ENCODE peak calls at places on chromosomes 5 and 9, in four cellular contexts. F is adrenal gland, H is A549, R is AG04450. A is an unnamed sample.

GRCh38 chr9:114271556-114272510 is 51.1 kb upstream of the ORM1 start:
- DNase-seq in F (peak; percentile 53), H (no peak), R (no peak), A (peak; percentile 53)

GRCh38 chr5:32217886-32218396 is 43.8 kb upstream of the GOLPH3 start:
- DNase-seq in F (no peak), H (no peak), R (no peak), A (peak; percentile 33)

GRCh38 chr9:130780865-130781504 is 54.1 kb upstream of the ABL1 start:
- DNase-seq in F (peak; percentile 65), H (peak; percentile 62), R (peak; percentile 85), A (peak; percentile 99)

GRCh38 chr9:18566125-18566524 is 92.2 kb downstream of the ADAMTSL1 start:
- DNase-seq in F (no peak), H (no peak), R (no peak), A (peak; percentile 78)

GRCh38 chr5:170434953-170435605 is 45.9 kb upstream of the KCNMB1 start:
- DNase-seq in F (peak; percentile 58), H (peak; percentile 53), R (peak; percentile 23), A (peak; percentile 66)

GRCh38 chr9:130319944-130320696 is 54.6 kb downstream of the HMCN2 start:
- DNase-seq in F (no peak), H (no peak), R (no peak), A (no peak)

GRCh38 chr9:124716795-124717194 is 54.3 kb downstream of the NR6A1 start:
- DNase-seq in F (no peak), H (no peak), R (no peak), A (no peak)

GRCh38 chr9:89026878-89027277 is 35.6 kb downstream of the S1PR3 start:
- DNase-seq in F (no peak), H (no peak), R (no peak), A (peak; percentile 77)

GRCh38 chr5:107303163-107303562 is 367.6 kb downstream of the EFNA5 start:
- DNase-seq in F (no peak), H (no peak), R (no peak), A (no peak)

GRCh38 chr9:95131023-95131943 is 186.2 kb downstream of the FANCC start:
- DNase-seq in F (peak; percentile 63), H (peak; percentile 72), R (peak; percentile 32), A (peak; percentile 73)

GRCh38 chr9:27303219-27303618 is 6.3 kb upstream of the EQTN start:
- DNase-seq in F (peak; percentile 17), H (peak; percentile 5), R (no peak), A (peak; percentile 6)

GRCh38 chr9:22157271-22157670 is 148.2 kb upstream of the CDKN2B start:
- DNase-seq in F (no peak), H (no peak), R (no peak), A (no peak)

GRCh38 chr9:90546200-90546599 is 96.4 kb downstream of the DIRAS2 start:
- DNase-seq in F (no peak), H (no peak), R (peak; percentile 53), A (peak; percentile 33)

GRCh38 chr5:176533894-176534611 is 3.1 kb downstream of the RNF44 start:
- DNase-seq in F (peak; percentile 57), H (peak; percentile 51), R (no peak), A (no peak)

GRCh38 chr5:119515192-119515591 is 62.9 kb downstream of the HSD17B4 start:
- DNase-seq in F (no peak), H (no peak), R (no peak), A (peak; percentile 45)

GRCh38 chr5:18799482-18800128 is 1165.3 kb downstream of the TAF11L14 start:
- DNase-seq in F (no peak), H (no peak), R (no peak), A (no peak)

GRCh38 chr9:86794356-86795046 is 152.8 kb downstream of the GAS1 start:
- DNase-seq in F (no peak), H (no peak), R (peak; percentile 50), A (peak; percentile 82)

GRCh38 chr5:17411436-17411835 is 86.6 kb upstream of the TAF11L2 start:
- DNase-seq in F (no peak), H (no peak), R (no peak), A (peak; percentile 29)

GRCh38 chr5:175825906-175826305 is 45.5 kb upstream of the CPLX2 start:
- DNase-seq in F (no peak), H (no peak), R (no peak), A (no peak)

GRCh38 chr5:6261668-6262067 is 116.7 kb downstream of the MED10 start:
- DNase-seq in F (peak; percentile 56), H (no peak), R (no peak), A (no peak)

GRCh38 chr9:114694719-114695269 is 12.8 kb upstream of the TEX48 start:
- DNase-seq in F (no peak), H (no peak), R (no peak), A (no peak)

GRCh38 chr9:33778700-33779351 is 16.5 kb upstream of the PRSS3 start:
- DNase-seq in F (peak; percentile 36), H (peak; percentile 67), R (no peak), A (peak; percentile 76)

GRCh38 chr5:140228364-140228837 is 53.4 kb downstream of the CYSTM1 start:
- DNase-seq in F (no peak), H (no peak), R (no peak), A (no peak)

GRCh38 chr9:117094493-117094892 is 320.4 kb downstream of the ASTN2 start:
- DNase-seq in F (no peak), H (no peak), R (no peak), A (peak; percentile 44)

GRCh38 chr9:107312651-107313050 is 29.6 kb downstream of the RAD23B start:
- DNase-seq in F (no peak), H (no peak), R (peak; percentile 23), A (peak; percentile 24)

GRCh38 chr5:157160001-157160400 is 6.1 kb downstream of the GARIN3 start:
- DNase-seq in F (no peak), H (no peak), R (no peak), A (no peak)

GRCh38 chr5:74934949-74935751 is 69.0 kb upstream of the FAM169A start:
- DNase-seq in F (peak; percentile 17), H (no peak), R (no peak), A (peak; percentile 36)

GRCh38 chr5:57598756-57599155 is 116.1 kb upstream of the ACTBL2 start:
- DNase-seq in F (no peak), H (peak; percentile 10), R (peak; percentile 65), A (peak; percentile 60)

GRCh38 chr9:33817327-33818166 is 587 bp downstream of the UBE2R2 start:
- DNase-seq in F (peak; percentile 71), H (peak; percentile 83), R (no peak), A (peak; percentile 75)

GRCh38 chr9:80146466-80146865 is 574.7 kb downstream of the TLE4 start:
- DNase-seq in F (no peak), H (no peak), R (no peak), A (no peak)

GRCh38 chr5:104734046-104734445 is 1171.5 kb upstream of the NUDT12 start:
- DNase-seq in F (no peak), H (no peak), R (no peak), A (no peak)
- TF ChIP-seq CTCF in F (no peak), H (no peak), R (no peak), A (no peak)

GRCh38 chr5:159864885-159865622 is 51.2 kb upstream of the ADRA1B start:
- DNase-seq in F (no peak), H (no peak), R (no peak), A (peak; percentile 79)
- H3K4me3 ChIP-seq in F (no peak overlapping the region), H (no peak overlapping the region), R (no peak overlapping the region), A (peak overlapping the region; percentile 38)

DNA sequence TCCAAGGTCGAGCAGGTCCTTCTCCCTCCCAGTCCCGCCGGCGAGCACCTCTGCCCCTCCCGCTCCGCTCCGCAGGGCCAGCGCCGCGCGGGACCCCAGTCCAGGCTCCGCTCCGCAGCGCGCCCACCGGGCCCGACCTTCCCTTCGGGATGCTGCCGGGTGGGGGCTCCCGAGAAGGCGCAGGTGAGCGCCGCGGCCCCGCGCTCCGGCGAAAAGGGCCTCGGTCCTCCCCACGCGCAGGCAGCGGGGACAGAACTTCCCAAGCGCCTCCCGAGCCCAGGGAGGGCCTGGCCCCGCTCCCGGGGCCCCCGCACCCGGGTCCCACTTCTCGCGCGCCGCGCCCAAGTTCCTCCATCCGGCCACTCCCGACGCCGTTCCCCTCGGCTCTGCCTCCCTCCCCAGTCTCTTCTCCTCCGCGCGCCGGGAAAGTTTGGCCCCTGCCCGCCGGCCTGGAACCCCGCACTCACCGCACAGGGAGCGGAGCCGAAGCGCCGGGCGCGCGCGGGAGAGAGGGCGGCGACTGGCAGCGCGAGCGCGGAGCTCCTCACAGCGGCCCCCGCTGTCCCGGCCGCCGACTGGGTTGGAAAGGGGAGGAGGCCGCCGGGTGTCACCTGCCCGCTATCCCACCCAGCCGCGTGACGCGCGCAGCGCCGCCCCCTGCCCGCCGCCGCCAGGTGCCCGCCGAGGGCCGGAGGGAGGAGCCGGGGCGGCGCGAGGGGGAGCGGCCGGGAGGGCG is at the start of gene ELOVL7:
- DNase-seq in F (peak; percentile 56), H (peak; percentile 10), R (no peak), A (peak; percentile 7)
- TF ChIP-seq CTCF in F (no peak), H (peak; percentile 52), R (peak; percentile 32), A (no peak)

DNA sequence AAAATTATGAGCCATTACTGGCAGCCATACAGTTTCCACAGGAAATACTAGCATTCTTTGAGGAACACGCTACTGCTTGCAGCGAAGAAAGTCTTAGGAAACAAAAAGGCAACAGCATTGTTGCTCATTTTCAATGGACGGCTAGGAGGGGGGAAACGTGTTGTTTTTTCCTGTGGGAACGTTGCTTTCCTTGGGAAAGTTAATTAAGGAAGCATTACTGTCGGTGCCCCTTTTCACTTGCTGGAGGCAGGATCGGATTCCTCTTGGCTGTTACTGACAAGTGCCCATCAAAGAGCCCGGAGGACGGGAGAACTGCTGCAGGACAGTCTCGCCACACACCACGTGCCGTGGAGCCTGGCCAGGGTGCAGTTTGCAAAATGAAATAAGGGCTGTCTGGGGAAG is 965 bp downstream of the SNCAIP start:
- DNase-seq in F (no peak), H (no peak), R (no peak), A (peak; percentile 56)
- H3K4me3 ChIP-seq in F (no peak overlapping the region), H (no peak overlapping the region), R (peak overlapping the region; percentile 75), A (peak overlapping the region; percentile 62)

GRCh38 chr5:136036293-136036911 is 7.6 kb downstream of the TGFBI start:
- DNase-seq in F (no peak), H (no peak), R (no peak), A (no peak)

GRCh38 chr5:136040746-136041415 is 12.1 kb downstream of the TGFBI start:
- DNase-seq in F (no peak), H (no peak), R (no peak), A (no peak)

GRCh38 chr5:136036991-136037705 is 8.4 kb downstream of the TGFBI start:
- DNase-seq in F (no peak), H (no peak), R (no peak), A (peak; percentile 66)

GRCh38 chr5:136038635-136039034 is 9.8 kb downstream of the TGFBI start:
- DNase-seq in F (no peak), H (no peak), R (peak; percentile 39), A (peak; percentile 56)

GRCh38 chr5:136039202-136039601 is 10.4 kb downstream of the TGFBI start:
- DNase-seq in F (no peak), H (no peak), R (no peak), A (no peak)
- TF ChIP-seq CTCF in F (no peak), H (no peak), R (peak; percentile 22), A (no peak)

DNA sequence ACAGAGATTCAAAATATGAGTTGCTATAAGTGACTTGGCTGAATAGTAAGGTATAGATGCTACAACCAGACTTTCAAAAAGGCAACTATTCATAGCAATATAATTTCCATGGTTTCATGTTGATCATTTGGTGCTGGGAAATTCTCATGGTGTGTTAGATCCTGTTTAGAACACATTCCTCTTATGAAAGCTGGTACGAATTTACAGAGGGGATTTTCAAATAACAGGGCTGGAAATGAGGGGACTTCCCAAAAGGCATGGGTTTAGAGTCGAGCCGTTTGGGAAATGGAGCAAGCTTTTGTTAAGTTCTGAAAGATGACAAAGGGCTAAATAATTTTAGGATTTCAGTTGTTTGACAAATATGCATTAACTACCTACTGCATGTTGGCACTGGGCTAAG is 37.5 kb upstream of the RAI14 start:
- DNase-seq in F (no peak), H (no peak), R (no peak), A (no peak)
- H3K4me3 ChIP-seq in F (no peak overlapping the region), H (no peak overlapping the region), R (no peak overlapping the region), A (no peak overlapping the region)